ENCODE peak calls at places on chromosomes 4 and X, in six cellular contexts. A is IMR-90, Q is A673, K is right atrium auricular region, W is SK-N-SH, M is heart left ventricle. T is an unnamed sample.

GRCh38 chr4:149264093-149264733 is 551.4 kb downstream of the IQCM start:
- DNase-seq in A (peak; percentile 74), Q (peak; percentile 84), K (no peak), W (peak; percentile 8), M (peak; percentile 25), T (peak; percentile 54)

GRCh38 chr4:158858410-158859189 is 89.8 kb downstream of the FNIP2 start:
- DNase-seq in A (peak; percentile 71), Q (no peak), K (no peak), W (no peak), M (no peak), T (no peak)

GRCh38 chrX:16239211-16239610 is 71.9 kb downstream of the MAGEB17 start:
- DNase-seq in A (peak; percentile 88), Q (no peak), K (no peak), W (no peak), M (no peak), T (no peak)

GRCh38 chr4:126318376-126318775 is 1003.6 kb downstream of the FAT4 start:
- DNase-seq in A (no peak), Q (peak; percentile 33), K (no peak), W (no peak), M (no peak), T (peak; percentile 39)

GRCh38 chrX:16310326-16310725 is 143.0 kb downstream of the MAGEB17 start:
- DNase-seq in A (no peak), Q (no peak), K (no peak), W (no peak), M (no peak), T (no peak)

GRCh38 chr4:69054578-69055200 is 41.6 kb upstream of the UGT2B7 start:
- DNase-seq in A (peak; percentile 87), Q (peak; percentile 26), K (no peak), W (no peak), M (no peak), T (no peak)

GRCh38 chr4:177246636-177247584 is 62.8 kb upstream of the NEIL3 start:
- DNase-seq in A (peak; percentile 80), Q (no peak), K (no peak), W (no peak), M (no peak), T (no peak)

GRCh38 chr4:117421706-117422105 is 336.3 kb upstream of the TRAM1L1 start:
- DNase-seq in A (no peak), Q (no peak), K (no peak), W (no peak), M (no peak), T (no peak)

GRCh38 chrX:94365736-94366135 is 691.7 kb downstream of the FAM133A start:
- DNase-seq in A (no peak), Q (no peak), K (no peak), W (no peak), M (no peak), T (no peak)

GRCh38 chr4:149534779-149535178 is 280.9 kb downstream of the IQCM start:
- DNase-seq in A (no peak), Q (peak; percentile 88), K (no peak), W (no peak), M (no peak), T (no peak)

GRCh38 chrX:151538190-151539122 is 25.0 kb upstream of the PASD1 start:
- DNase-seq in A (no peak), Q (no peak), K (no peak), W (no peak), M (no peak), T (no peak)

GRCh38 chr4:21792736-21793135 is 155.8 kb downstream of the KCNIP4 start:
- DNase-seq in A (no peak), Q (no peak), K (no peak), W (no peak), M (no peak), T (no peak)

GRCh38 chrX:24014388-24015018 is 12.5 kb downstream of the KLHL15 start:
- DNase-seq in A (peak; percentile 9), Q (no peak), K (peak; percentile 38), W (no peak), M (no peak), T (no peak)

GRCh38 chr4:11111876-11112275 is 316.8 kb downstream of the HS3ST1 start:
- DNase-seq in A (no peak), Q (no peak), K (no peak), W (no peak), M (no peak), T (no peak)

GRCh38 chr4:15868065-15868464 is 70.5 kb downstream of the FGFBP1 start:
- DNase-seq in A (no peak), Q (peak; percentile 43), K (no peak), W (no peak), M (no peak), T (no peak)

GRCh38 chrX:80388206-80388605 is 32.0 kb upstream of the TENT5D start:
- DNase-seq in A (no peak), Q (no peak), K (no peak), W (no peak), M (no peak), T (no peak)

GRCh38 chr4:76197971-76198410 is 15.6 kb downstream of the SCARB2 start:
- DNase-seq in A (peak; percentile 69), Q (no peak), K (no peak), W (peak; percentile 58), M (peak; percentile 73), T (peak; percentile 52)

GRCh38 chr4:143599827-143600226 is 86.3 kb downstream of the SMARCA5 start:
- DNase-seq in A (no peak), Q (no peak), K (no peak), W (no peak), M (no peak), T (no peak)

GRCh38 chr4:169341490-169341889 is 70.7 kb upstream of the SH3RF1 start:
- DNase-seq in A (peak; percentile 97), Q (no peak), K (no peak), W (no peak), M (no peak), T (no peak)

GRCh38 chrX:30586516-30586915 is 8.9 kb upstream of the TASL start:
- DNase-seq in A (no peak), Q (no peak), K (no peak), W (no peak), M (no peak), T (no peak)

GRCh38 chr4:153771058-153771457 is 11.2 kb upstream of the RNF175 start:
- DNase-seq in A (no peak), Q (no peak), K (no peak), W (no peak), M (no peak), T (no peak)

DNA sequence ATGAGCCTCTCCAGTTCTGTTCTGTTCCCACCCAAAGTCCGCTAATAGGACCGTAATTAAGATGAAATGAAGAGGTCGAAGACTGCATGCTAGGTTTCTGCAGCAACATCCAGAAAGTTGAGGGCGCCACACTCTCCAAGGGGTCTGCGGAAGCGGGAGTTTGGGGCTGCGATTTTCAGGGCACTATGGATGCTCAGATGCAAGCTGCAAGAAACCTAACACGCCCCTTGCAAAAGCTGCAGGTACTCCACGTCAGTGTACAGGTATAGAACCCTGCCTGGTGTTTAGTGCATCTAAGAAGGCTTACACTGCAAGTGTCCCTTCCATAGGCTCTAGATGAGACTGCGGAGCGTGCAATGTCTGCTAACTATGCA is 61.4 kb downstream of the RHOXF2B start:
- DNase-seq in A (no peak), Q (no peak), K (no peak), W (no peak), M (no peak), T (no peak)
- H3K27me3 ChIP-seq in A (peaks cover 9% of the 10 kb centered on the region), Q (peaks cover 51% of the 10 kb centered on the region), K (peaks cover 7% of the 10 kb centered on the region), W (peaks cover 57% of the 10 kb centered on the region), M (peaks cover 44% of the 10 kb centered on the region), T (no peaks in the 10 kb centered on the region)

GRCh38 chr4:183100298-183100599 is 1.2 kb downstream of the WWC2 start:
- DNase-seq in A (no peak), Q (no peak), K (no peak), W (no peak), M (no peak), T (no peak)

GRCh38 chr4:183098723-183099536 is at the start of gene WWC2:
- DNase-seq in A (peak; percentile 92), Q (peak; percentile 96), K (peak; percentile 93), W (peak; percentile 92), M (peak; percentile 93), T (peak; percentile 92)

GRCh38 chr4:183101956-183102480 is 3.0 kb downstream of the WWC2 start:
- DNase-seq in A (no peak), Q (no peak), K (no peak), W (no peak), M (no peak), T (no peak)

GRCh38 chr4:183099537-183100297 is 660 bp downstream of the WWC2 start:
- DNase-seq in A (no peak), Q (peak; percentile 39), K (no peak), W (no peak), M (peak; percentile 46), T (peak; percentile 67)

DNA sequence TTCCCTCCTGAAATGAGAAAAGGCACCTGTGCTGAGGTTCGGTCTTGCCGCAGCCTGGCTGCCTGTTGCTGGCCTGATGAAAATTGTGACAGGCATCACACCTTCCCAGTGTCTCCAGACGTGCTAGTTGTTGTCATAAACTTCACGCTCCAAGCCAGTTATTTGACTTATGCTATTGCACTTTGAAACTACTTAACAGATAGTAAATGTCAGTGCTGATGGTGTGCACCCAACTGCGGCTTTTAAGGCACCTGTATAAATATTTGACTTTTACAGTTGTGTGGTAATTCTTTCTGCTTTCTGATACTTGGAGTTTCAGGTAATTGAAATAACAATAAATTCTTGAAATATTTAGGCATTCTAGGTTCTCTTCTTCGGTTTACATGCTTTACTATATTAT is 1.8 kb downstream of the WWC2 start:
- DNase-seq in A (no peak), Q (no peak), K (no peak), W (no peak), M (no peak), T (no peak)
- H3K4me3 ChIP-seq in A (peak overlapping the region; percentile 41), Q (peak overlapping the region; percentile 89), K (peak overlapping the region; percentile 89), W (peak overlapping the region; percentile 86), M (peak overlapping the region; percentile 83), T (peak overlapping the region; percentile 78)

DNA sequence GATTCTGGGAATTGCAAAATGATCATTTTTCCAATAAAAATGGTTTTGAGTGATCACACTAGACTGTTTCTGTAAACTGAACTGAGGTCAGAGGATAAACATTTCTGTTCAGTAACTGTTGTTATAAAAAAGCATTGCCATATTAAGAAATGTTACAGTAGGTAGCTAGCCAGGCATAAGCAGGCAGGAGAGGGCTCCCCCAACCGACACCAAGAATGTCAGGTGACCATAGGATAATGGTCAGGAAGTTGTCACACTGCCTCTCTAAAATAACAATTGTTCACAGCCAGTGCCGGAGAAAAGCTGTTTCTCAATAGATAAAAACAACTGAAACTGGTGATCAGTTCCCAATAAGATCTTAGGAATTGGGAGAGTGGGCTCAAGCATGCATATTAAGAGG is 306.2 kb upstream of the SLIT2 start:
- DNase-seq in A (peak; percentile 10), Q (no peak), K (no peak), W (no peak), M (no peak), T (no peak)
- H3K9me3 ChIP-seq in A (no peaks in the 10 kb centered on the region), Q (no peaks in the 10 kb centered on the region), K (no peaks in the 10 kb centered on the region), W (no peaks in the 10 kb centered on the region), M (no peaks in the 10 kb centered on the region), T (no peaks in the 10 kb centered on the region)

DNA sequence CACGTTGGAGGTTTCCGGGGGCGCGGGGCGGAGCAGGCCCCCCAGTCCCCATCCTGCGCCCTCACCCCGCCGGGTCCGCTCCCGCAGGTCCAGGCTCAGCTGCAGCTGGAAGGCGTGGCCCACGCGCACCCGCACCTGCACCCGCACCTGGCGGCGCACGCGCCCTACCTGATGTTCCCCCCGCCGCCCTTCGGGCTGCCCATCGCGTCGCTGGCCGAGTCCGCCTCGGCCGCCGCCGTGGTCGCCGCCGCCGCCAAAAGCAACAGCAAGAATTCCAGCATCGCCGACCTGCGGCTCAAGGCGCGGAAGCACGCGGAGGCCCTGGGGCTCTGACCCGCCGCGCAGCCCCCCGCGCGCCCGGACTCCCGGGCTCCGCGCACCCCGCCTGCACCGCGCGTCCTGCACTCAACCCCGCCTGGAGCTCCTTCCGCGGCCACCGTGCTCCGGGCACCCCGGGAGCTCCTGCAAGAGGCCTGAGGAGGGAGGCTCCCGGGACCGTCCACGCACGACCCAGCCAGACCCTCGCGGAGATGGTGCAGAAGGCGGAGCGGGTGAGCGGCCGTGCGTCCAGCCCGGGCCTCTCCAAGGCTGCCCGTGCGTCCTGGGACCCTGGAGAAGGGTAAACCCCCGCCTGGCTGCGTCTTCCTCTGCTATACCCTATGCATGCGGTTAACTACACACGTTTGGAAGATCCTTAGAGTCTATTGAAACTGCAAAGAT is 13.9 kb downstream of the SHOX start:
- DNase-seq in A (no peak), Q (no peak), K (no peak), W (peak; percentile 36), M (no peak), T (no peak)
- H3K27me3 ChIP-seq in A (no peaks in the 10 kb centered on the region), Q (peaks cover 4% of the 10 kb centered on the region), K (peaks cover 13% of the 10 kb centered on the region), W (peaks cover 40% of the 10 kb centered on the region), M (peaks cover 60% of the 10 kb centered on the region), T (no peaks in the 10 kb centered on the region)